ENCODE peak calls at places on chromosomes 6 and 20, in seven cellular contexts. D is mucosa of descending colon, M is right cardiac atrium, E is lung, W is Peyer's patch, S is upper lobe of left lung, L is iPS DF 6.9. U is an unnamed sample. For H3K4me1, the result is how much of the 10 kb centered on the place peaks cover.

GRCh38 chr20:17345321-17345720 is 118.5 kb downstream of the PCSK2 start:
- DNase-seq in D (no peak), L (no peak), W (no peak), E (no peak), M (no peak), S (no peak), U (no peak)

GRCh38 chr6:89317067-89317466 is 2.0 kb upstream of the GABRR2 start:
- DNase-seq in S (no peak), L (no peak), M (no peak), E (no peak), D (no peak), W (no peak), U (no peak)

GRCh38 chr6:82711992-82712788 is 348.6 kb downstream of the TPBG start:
- DNase-seq in L (no peak), M (peak), D (no peak), E (no peak), W (no peak), S (no peak), U (no peak)

GRCh38 chr20:11274137-11274536 is 600.3 kb upstream of the JAG1 start:
- DNase-seq in L (peak), S (no peak), D (no peak), M (no peak), W (peak), E (no peak), U (no peak)

GRCh38 chr6:113011389-113011788 is 664.3 kb downstream of the RFPL4B start:
- DNase-seq in L (no peak), S (no peak), M (no peak), D (no peak), E (no peak), W (no peak), U (no peak)

GRCh38 chr6:72647489-72647888 is 25.6 kb downstream of the KCNQ5 start:
- DNase-seq in M (no peak), E (no peak), W (no peak), L (no peak), S (no peak), D (no peak), U (no peak)

GRCh38 chr6:138465007-138465645 is 34.2 kb downstream of the NHSL1 start:
- DNase-seq in S (no peak), W (peak), M (no peak), D (no peak), E (no peak), L (no peak), U (no peak)

GRCh38 chr20:10793741-10794140 is 119.9 kb upstream of the JAG1 start:
- DNase-seq in M (no peak), S (no peak), E (no peak), D (no peak), W (no peak), L (no peak), U (no peak)

GRCh38 chr20:50301165-50301564 is 110.5 kb downstream of the CEBPB start:
- DNase-seq in W (no peak), D (no peak), M (no peak), L (no peak), S (no peak), E (no peak), U (no peak)

GRCh38 chr20:22807045-22807444 is 222.7 kb upstream of the FOXA2 start:
- DNase-seq in D (no peak), E (no peak), M (no peak), W (no peak), S (no peak), L (no peak), U (no peak)

GRCh38 chr6:130681028-130681427 is 146.2 kb upstream of the SMLR1 start:
- DNase-seq in W (no peak), E (no peak), L (no peak), M (no peak), S (no peak), D (no peak), U (no peak)

GRCh38 chr6:157246771-157247484 is 76.4 kb downstream of the TMEM242 start:
- DNase-seq in S (no peak), E (no peak), W (no peak), L (no peak), M (no peak), D (no peak), U (peak)

GRCh38 chr20:20489054-20489453 is 121.2 kb downstream of the INSM1 start:
- DNase-seq in S (no peak), M (no peak), W (no peak), D (no peak), L (no peak), E (no peak), U (no peak)

GRCh38 chr20:44938637-44939036 is 21.6 kb downstream of the TOMM34 start:
- DNase-seq in D (no peak), E (no peak), M (no peak), S (no peak), W (no peak), L (no peak), U (no peak)

GRCh38 chr6:157184202-157185015 is 138.9 kb downstream of the TMEM242 start:
- DNase-seq in D (peak), M (peak), L (peak), W (peak), E (peak), S (peak), U (peak)

GRCh38 chr6:158954778-158955177 is 45.2 kb downstream of the RSPH3 start:
- DNase-seq in D (no peak), E (no peak), S (no peak), W (no peak), L (no peak), M (no peak), U (no peak)

GRCh38 chr6:160132776-160133338 is 11.2 kb downstream of the SLC22A1 start:
- DNase-seq in D (no peak), E (no peak), M (no peak), L (no peak), W (no peak), S (no peak), U (no peak)

GRCh38 chr20:64164123-64164836 is at the start of gene MYT1:
- DNase-seq in W (no peak), M (no peak), D (peak), L (no peak), E (no peak), S (no peak), U (no peak)

GRCh38 chr6:53945765-53946407 is 151.1 kb downstream of the LRRC1 start:
- DNase-seq in M (no peak), E (no peak), L (no peak), S (no peak), D (no peak), W (no peak), U (no peak)

GRCh38 chr6:134447883-134448387 is 130.0 kb upstream of the SGK1 start:
- DNase-seq in D (no peak), S (no peak), L (no peak), M (no peak), W (no peak), E (no peak), U (no peak)

GRCh38 chr20:10771435-10772140 is 97.8 kb upstream of the JAG1 start:
- DNase-seq in S (no peak), L (no peak), W (no peak), D (no peak), M (no peak), E (no peak), U (no peak)

GRCh38 chr6:42774201-42774600 is 7.7 kb upstream of the BICRAL start:
- DNase-seq in S (no peak), W (no peak), D (no peak), M (no peak), L (no peak), E (no peak), U (no peak)

GRCh38 chr6:42781546-42781810 is 374 bp upstream of the BICRAL start:
- DNase-seq in E (no peak), D (no peak), W (no peak), L (no peak), S (no peak), M (no peak), U (no peak)

GRCh38 chr6:42779521-42779920 is 2.3 kb upstream of the BICRAL start:
- DNase-seq in L (no peak), D (no peak), M (no peak), W (no peak), E (no peak), S (no peak), U (no peak)

GRCh38 chr6:42777126-42777822 is 4.6 kb upstream of the BICRAL start:
- DNase-seq in S (no peak), W (no peak), M (no peak), E (no peak), L (no peak), D (no peak), U (no peak)

GRCh38 chr6:42778072-42778471 is 3.8 kb upstream of the BICRAL start:
- DNase-seq in E (no peak), L (no peak), S (no peak), W (no peak), D (no peak), M (no peak), U (no peak)
- H3K4me1 ChIP-seq in E (under half), L (under half), S (under half), W (under half), D (under half), M (under half), U (half or more)

GRCh38 chr6:57307850-57308249 is 9.6 kb upstream of the PRIM2 start:
- DNase-seq in D (no peak), E (no peak), W (no peak), S (no peak), M (no peak), L (no peak), U (no peak)
- H3K4me1 ChIP-seq in D (under half), E (under half), W (under half), S (under half), M (under half), L (under half), U (under half)

GRCh38 chr6:34546551-34547321 is 9.4 kb downstream of the SPDEF start:
- DNase-seq in M (peak), W (peak), E (peak), D (peak), S (peak), L (no peak), U (no peak)
- H3K4me1 ChIP-seq in M (under half), W (under half), E (under half), D (under half), S (under half), L (under half), U (under half)

GRCh38 chr6:1181939-1182338 is 130.0 kb upstream of the FOXQ1 start:
- DNase-seq in D (no peak), W (no peak), M (no peak), L (no peak), E (no peak), S (no peak), U (no peak)
- H3K4me1 ChIP-seq in D (under half), W (under half), M (under half), L (under half), E (under half), S (under half), U (under half)

DNA sequence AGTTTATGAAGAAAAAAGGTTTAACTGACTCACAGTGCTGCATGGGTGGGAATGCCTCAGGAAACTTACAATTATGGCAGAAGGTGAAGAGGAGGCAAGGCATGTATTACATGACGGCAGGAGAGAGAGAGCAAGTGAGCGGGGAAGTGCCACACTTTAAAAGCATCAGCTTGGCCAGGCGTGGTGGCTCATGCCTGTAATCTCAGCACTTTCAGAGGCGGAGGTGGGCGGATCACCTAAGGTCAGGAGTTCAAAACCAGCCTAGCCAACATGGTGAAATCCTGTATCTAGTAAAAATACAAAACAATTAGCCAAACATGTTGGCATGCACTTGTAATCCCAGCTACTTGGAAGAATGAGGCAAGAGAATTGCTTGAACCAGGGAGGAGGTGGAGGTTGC is 213.3 kb upstream of the THEMIS start:
- DNase-seq in L (no peak), M (no peak), D (no peak), S (no peak), E (no peak), W (no peak), U (no peak)
- H3K4me1 ChIP-seq in L (under half), M (under half), D (under half), S (under half), E (under half), W (under half), U (under half)